ENCODE peak calls at places on chromosomes 4 and X, in nine cellular contexts. One of them, this sample, is unnamed.

GRCh38 chr4:148574502-148574901 is 132.3 kb upstream of the NR3C2 start:
- DNase-seq in esophagus squamous epithelium: no peak
- DNase-seq in ovary: no peak
- DNase-seq in Peyer's patch: no peak
- DNase-seq in spleen: no peak
- DNase-seq in HCT116: no peak
- DNase-seq in endothelial cell of umbilical vein: no peak
- DNase-seq in GM12892: no peak
- DNase-seq in sigmoid colon: no peak
- DNase-seq in this sample: no peak

GRCh38 chr4:135319685-135320084 is 1118.1 kb upstream of the PABPC4L start:
- DNase-seq in esophagus squamous epithelium: no peak
- DNase-seq in ovary: no peak
- DNase-seq in endothelial cell of umbilical vein: no peak
- DNase-seq in GM12892: no peak
- DNase-seq in sigmoid colon: no peak
- DNase-seq in Peyer's patch: no peak
- DNase-seq in HCT116: peak; percentile 6
- DNase-seq in spleen: no peak
- DNase-seq in this sample: no peak

GRCh38 chrX:7047951-7048350 is 99.6 kb upstream of the STS start:
- DNase-seq in HCT116: no peak
- DNase-seq in ovary: no peak
- DNase-seq in GM12892: no peak
- DNase-seq in esophagus squamous epithelium: no peak
- DNase-seq in Peyer's patch: no peak
- DNase-seq in endothelial cell of umbilical vein: no peak
- DNase-seq in sigmoid colon: no peak
- DNase-seq in spleen: no peak
- DNase-seq in this sample: no peak

GRCh38 chrX:114842181-114842580 is 175.2 kb downstream of the IL13RA2 start:
- DNase-seq in spleen: no peak
- DNase-seq in ovary: no peak
- DNase-seq in Peyer's patch: no peak
- DNase-seq in sigmoid colon: no peak
- DNase-seq in endothelial cell of umbilical vein: no peak
- DNase-seq in esophagus squamous epithelium: no peak
- DNase-seq in HCT116: no peak
- DNase-seq in GM12892: no peak
- DNase-seq in this sample: no peak

GRCh38 chrX:22800806-22801205 is 199.0 kb upstream of the DDX53 start:
- DNase-seq in spleen: no peak
- DNase-seq in ovary: no peak
- DNase-seq in esophagus squamous epithelium: no peak
- DNase-seq in endothelial cell of umbilical vein: no peak
- DNase-seq in Peyer's patch: no peak
- DNase-seq in sigmoid colon: no peak
- DNase-seq in GM12892: no peak
- DNase-seq in HCT116: no peak
- DNase-seq in this sample: no peak

GRCh38 chrX:151935358-151935757 is 22.7 kb downstream of the MAGEA4 start:
- DNase-seq in Peyer's patch: no peak
- DNase-seq in HCT116: no peak
- DNase-seq in esophagus squamous epithelium: no peak
- DNase-seq in spleen: no peak
- DNase-seq in GM12892: no peak
- DNase-seq in sigmoid colon: no peak
- DNase-seq in endothelial cell of umbilical vein: no peak
- DNase-seq in ovary: no peak
- DNase-seq in this sample: no peak

GRCh38 chr4:186485621-186486062 is 69.7 kb downstream of the MTNR1A start:
- DNase-seq in spleen: no peak
- DNase-seq in Peyer's patch: no peak
- DNase-seq in ovary: no peak
- DNase-seq in GM12892: no peak
- DNase-seq in esophagus squamous epithelium: no peak
- DNase-seq in endothelial cell of umbilical vein: no peak
- DNase-seq in HCT116: peak; percentile 23
- DNase-seq in sigmoid colon: no peak
- DNase-seq in this sample: no peak

GRCh38 chrX:130902446-130902782 is 595 bp downstream of the ENOX2 start:
- DNase-seq in sigmoid colon: no peak
- DNase-seq in ovary: no peak
- DNase-seq in spleen: no peak
- DNase-seq in Peyer's patch: no peak
- DNase-seq in HCT116: no peak
- DNase-seq in GM12892: no peak
- DNase-seq in esophagus squamous epithelium: no peak
- DNase-seq in endothelial cell of umbilical vein: no peak
- DNase-seq in this sample: no peak

GRCh38 chr4:12179264-12179616 is 750.5 kb upstream of the HS3ST1 start:
- DNase-seq in GM12892: no peak
- DNase-seq in esophagus squamous epithelium: no peak
- DNase-seq in HCT116: no peak
- DNase-seq in Peyer's patch: no peak
- DNase-seq in endothelial cell of umbilical vein: no peak
- DNase-seq in spleen: no peak
- DNase-seq in sigmoid colon: no peak
- DNase-seq in ovary: peak; percentile 36
- DNase-seq in this sample: no peak

GRCh38 chr4:2794707-2795557 is 2.0 kb downstream of the SH3BP2 start:
- DNase-seq in spleen: peak; percentile 92
- DNase-seq in endothelial cell of umbilical vein: peak; percentile 65
- DNase-seq in ovary: peak; percentile 24
- DNase-seq in esophagus squamous epithelium: no peak
- DNase-seq in Peyer's patch: peak; percentile 59
- DNase-seq in GM12892: no peak
- DNase-seq in sigmoid colon: peak; percentile 78
- DNase-seq in HCT116: no peak
- DNase-seq in this sample: peak; percentile 45

GRCh38 chrX:24241822-24242648 is 71.8 kb downstream of the SUPT20HL2 start:
- DNase-seq in ovary: no peak
- DNase-seq in spleen: no peak
- DNase-seq in HCT116: no peak
- DNase-seq in endothelial cell of umbilical vein: peak; percentile 38
- DNase-seq in esophagus squamous epithelium: no peak
- DNase-seq in sigmoid colon: no peak
- DNase-seq in GM12892: no peak
- DNase-seq in Peyer's patch: no peak
- DNase-seq in this sample: no peak

GRCh38 chr4:109962401-109962800 is 49.7 kb downstream of the EGF start:
- DNase-seq in spleen: no peak
- DNase-seq in esophagus squamous epithelium: no peak
- DNase-seq in sigmoid colon: no peak
- DNase-seq in Peyer's patch: no peak
- DNase-seq in endothelial cell of umbilical vein: no peak
- DNase-seq in HCT116: no peak
- DNase-seq in ovary: no peak
- DNase-seq in GM12892: no peak
- DNase-seq in this sample: no peak

GRCh38 chrX:153179131-153179530 is at the start of gene MAGEA1:
- DNase-seq in GM12892: no peak
- DNase-seq in spleen: no peak
- DNase-seq in esophagus squamous epithelium: no peak
- DNase-seq in HCT116: no peak
- DNase-seq in endothelial cell of umbilical vein: no peak
- DNase-seq in Peyer's patch: no peak
- DNase-seq in sigmoid colon: no peak
- DNase-seq in ovary: no peak
- DNase-seq in this sample: no peak
- TF ChIP-seq POLR2A in GM12892: no peak
- TF ChIP-seq POLR2A in spleen: no peak
- TF ChIP-seq POLR2A in esophagus squamous epithelium: no peak
- TF ChIP-seq POLR2A in HCT116: no peak
- TF ChIP-seq POLR2A in endothelial cell of umbilical vein: no peak
- TF ChIP-seq POLR2A in Peyer's patch: no peak
- TF ChIP-seq POLR2A in sigmoid colon: no peak
- TF ChIP-seq POLR2A in ovary: no peak
- TF ChIP-seq POLR2A in this sample: no peak

GRCh38 chr4:143405197-143405730 is 68.6 kb downstream of the GAB1 start:
- DNase-seq in esophagus squamous epithelium: no peak
- DNase-seq in spleen: no peak
- DNase-seq in ovary: no peak
- DNase-seq in endothelial cell of umbilical vein: no peak
- DNase-seq in sigmoid colon: no peak
- DNase-seq in Peyer's patch: no peak
- DNase-seq in HCT116: no peak
- DNase-seq in GM12892: no peak
- DNase-seq in this sample: no peak

GRCh38 chr4:143406523-143406922 is 69.8 kb downstream of the GAB1 start:
- DNase-seq in sigmoid colon: peak; percentile 89
- DNase-seq in spleen: no peak
- DNase-seq in endothelial cell of umbilical vein: peak; percentile 94
- DNase-seq in esophagus squamous epithelium: peak; percentile 2
- DNase-seq in HCT116: no peak
- DNase-seq in GM12892: no peak
- DNase-seq in Peyer's patch: no peak
- DNase-seq in ovary: peak; percentile 45
- DNase-seq in this sample: no peak

GRCh38 chr4:143404555-143404954 is 67.9 kb downstream of the GAB1 start:
- DNase-seq in Peyer's patch: no peak
- DNase-seq in sigmoid colon: no peak
- DNase-seq in esophagus squamous epithelium: no peak
- DNase-seq in endothelial cell of umbilical vein: no peak
- DNase-seq in GM12892: no peak
- DNase-seq in HCT116: no peak
- DNase-seq in ovary: no peak
- DNase-seq in spleen: no peak
- DNase-seq in this sample: no peak

GRCh38 chr4:143410015-143410414 is 73.3 kb downstream of the GAB1 start:
- DNase-seq in spleen: no peak
- DNase-seq in GM12892: no peak
- DNase-seq in ovary: no peak
- DNase-seq in endothelial cell of umbilical vein: no peak
- DNase-seq in Peyer's patch: no peak
- DNase-seq in HCT116: no peak
- DNase-seq in esophagus squamous epithelium: no peak
- DNase-seq in sigmoid colon: no peak
- DNase-seq in this sample: no peak

GRCh38 chr4:143407475-143407874 is 70.8 kb downstream of the GAB1 start:
- DNase-seq in Peyer's patch: no peak
- DNase-seq in sigmoid colon: no peak
- DNase-seq in spleen: no peak
- DNase-seq in esophagus squamous epithelium: no peak
- DNase-seq in GM12892: no peak
- DNase-seq in ovary: no peak
- DNase-seq in endothelial cell of umbilical vein: peak; percentile 95
- DNase-seq in HCT116: no peak
- DNase-seq in this sample: no peak
- TF ChIP-seq POLR2A in Peyer's patch: no peak
- TF ChIP-seq POLR2A in sigmoid colon: no peak
- TF ChIP-seq POLR2A in spleen: no peak
- TF ChIP-seq POLR2A in esophagus squamous epithelium: no peak
- TF ChIP-seq POLR2A in GM12892: no peak
- TF ChIP-seq POLR2A in ovary: no peak
- TF ChIP-seq POLR2A in endothelial cell of umbilical vein: no peak
- TF ChIP-seq POLR2A in HCT116: no peak
- TF ChIP-seq POLR2A in this sample: no peak

DNA sequence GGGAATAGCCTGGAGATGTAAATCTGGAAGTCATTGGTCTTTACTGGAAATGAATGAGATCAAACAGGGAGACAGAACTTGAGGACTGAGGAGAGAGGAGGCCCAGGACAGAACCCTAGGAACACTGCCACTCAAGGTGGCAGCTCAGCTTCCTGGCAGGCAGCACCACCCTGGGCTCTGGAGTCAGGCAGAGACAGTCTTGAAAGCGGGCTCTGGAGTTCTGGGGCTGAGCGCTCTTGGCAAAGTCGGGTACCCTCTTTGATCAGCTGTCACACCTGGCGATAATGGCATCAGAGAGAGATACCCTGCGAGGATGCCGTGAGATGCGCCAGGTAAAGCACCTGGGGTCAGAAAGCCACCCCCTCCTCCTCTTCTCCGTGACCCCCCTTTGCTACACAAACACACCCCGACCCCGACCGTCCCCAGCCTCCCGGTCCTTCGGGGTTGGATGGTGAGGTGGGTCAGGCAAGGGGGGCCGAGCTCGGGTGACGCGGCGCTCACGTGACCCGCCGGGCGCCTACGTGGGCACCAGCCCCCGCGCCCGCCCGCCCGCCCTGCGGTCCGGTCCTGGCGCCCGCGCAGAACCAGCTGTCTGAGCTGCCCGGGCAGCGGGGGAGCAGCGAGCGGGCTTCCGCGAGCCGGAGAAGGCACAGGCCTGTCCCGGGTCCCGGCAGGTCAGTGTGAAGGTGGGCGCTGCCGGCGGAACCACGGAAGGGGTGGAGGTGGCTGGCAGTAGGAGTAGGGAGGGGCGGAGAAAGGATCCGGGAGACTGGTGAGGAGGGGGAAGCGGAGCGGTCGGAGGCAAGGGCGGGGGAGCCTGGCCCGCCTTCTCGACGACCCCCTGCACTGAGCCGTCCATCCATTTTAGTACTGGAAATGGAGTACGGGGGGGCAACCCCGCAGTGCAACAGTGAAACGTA is at the start of gene TCEAL3:
- DNase-seq in sigmoid colon: peak; percentile 82
- DNase-seq in HCT116: no peak
- DNase-seq in spleen: peak; percentile 85
- DNase-seq in esophagus squamous epithelium: peak; percentile 4
- DNase-seq in Peyer's patch: peak; percentile 59
- DNase-seq in endothelial cell of umbilical vein: peak; percentile 45
- DNase-seq in GM12892: no peak
- DNase-seq in ovary: peak; percentile 74
- DNase-seq in this sample: no peak
- TF ChIP-seq POLR2A in sigmoid colon: peak; percentile 24
- TF ChIP-seq POLR2A in HCT116: no peak
- TF ChIP-seq POLR2A in spleen: no peak
- TF ChIP-seq POLR2A in esophagus squamous epithelium: peak; percentile 28
- TF ChIP-seq POLR2A in Peyer's patch: no peak
- TF ChIP-seq POLR2A in endothelial cell of umbilical vein: no peak
- TF ChIP-seq POLR2A in GM12892: no peak
- TF ChIP-seq POLR2A in ovary: peak; percentile 39
- TF ChIP-seq POLR2A in this sample: peak; percentile 24

DNA sequence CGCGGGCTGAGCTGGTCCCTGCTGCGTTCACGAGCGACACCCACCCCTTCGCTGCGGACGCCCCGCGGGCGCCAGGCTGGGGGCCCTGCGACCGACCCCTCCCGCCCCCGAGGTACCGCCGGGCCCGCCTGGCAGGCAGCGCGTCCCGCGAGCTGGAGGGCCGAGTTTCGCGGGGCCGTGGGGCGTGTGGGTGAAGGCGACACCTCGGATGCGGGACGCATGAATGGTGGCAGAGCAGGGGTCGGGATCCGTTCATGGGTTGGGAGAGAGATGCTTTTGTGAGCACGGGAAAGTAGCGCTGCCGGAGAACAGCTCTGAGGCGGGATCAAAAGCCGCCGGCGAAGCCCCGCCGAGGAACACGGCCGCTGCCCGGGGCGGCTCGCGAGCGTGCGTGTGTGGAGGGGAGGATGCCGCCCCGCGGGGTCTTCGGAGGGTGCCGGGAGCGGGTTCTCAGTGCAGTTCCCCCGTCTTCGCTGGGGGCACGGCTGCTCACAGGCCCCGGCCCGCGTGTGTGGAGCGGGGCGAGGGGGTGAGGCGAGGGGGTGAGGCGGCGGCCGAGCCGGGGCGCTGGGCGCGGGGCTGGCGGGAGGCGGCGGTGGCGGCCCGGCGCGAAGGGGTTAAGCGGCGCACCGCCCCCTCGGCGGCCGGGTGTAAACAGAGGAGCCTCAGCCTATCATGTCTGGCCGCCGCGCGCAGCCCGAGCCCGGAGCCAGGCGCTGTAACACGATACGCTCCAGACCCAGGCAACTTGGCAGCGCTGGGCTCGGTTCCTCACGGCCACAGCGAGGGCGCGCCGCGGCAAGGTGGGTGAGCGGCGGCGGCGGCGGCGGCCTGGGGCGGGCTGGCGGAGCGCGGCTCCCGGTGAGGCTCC is 205.3 kb downstream of the TENM3 start:
- DNase-seq in ovary: peak; percentile 93
- DNase-seq in sigmoid colon: peak; percentile 98
- DNase-seq in spleen: peak; percentile 88
- DNase-seq in endothelial cell of umbilical vein: peak; percentile 87
- DNase-seq in GM12892: peak; percentile 31
- DNase-seq in esophagus squamous epithelium: peak; percentile 13
- DNase-seq in Peyer's patch: peak; percentile 77
- DNase-seq in HCT116: peak; percentile 59
- DNase-seq in this sample: peak; percentile 85
- TF ChIP-seq POLR2A in ovary: peak; percentile 62
- TF ChIP-seq POLR2A in sigmoid colon: no peak
- TF ChIP-seq POLR2A in spleen: no peak
- TF ChIP-seq POLR2A in endothelial cell of umbilical vein: no peak
- TF ChIP-seq POLR2A in GM12892: no peak
- TF ChIP-seq POLR2A in esophagus squamous epithelium: peak; percentile 29
- TF ChIP-seq POLR2A in Peyer's patch: no peak
- TF ChIP-seq POLR2A in HCT116: no peak
- TF ChIP-seq POLR2A in this sample: peak; percentile 72